ENCODE peak calls at places on chromosomes 16 and 17, in eight cellular contexts. O is MCF 10A; C is lower leg skin; F is type B pancreatic cell; B is adrenal gland; Z is endothelial cell; T is pancreas; U is CD8-positive, alpha-beta T cell. W is an unnamed sample.
A peak's percentile ranks its signal among the peaks of the same experiment; 100 is the strongest.

GRCh38 chr17:67020293-67020766 is 24.0 kb upstream of the CACNG1 start:
- DNase-seq in O (no peak), C (no peak), F (no peak), B (no peak), Z (no peak), T (no peak), U (no peak), W (no peak)

GRCh38 chr16:75550211-75550662 is 5.8 kb downstream of the TMEM231 start:
- DNase-seq in O (peak; percentile 82), C (no peak), F (no peak), B (peak; percentile 32), Z (peak; percentile 75), T (no peak), U (no peak), W (no peak)

GRCh38 chr17:9647014-9647413 is 1.7 kb downstream of the USP43 start:
- DNase-seq in O (no peak), C (peak; percentile 17), F (no peak), B (no peak), Z (no peak), T (peak; percentile 15), U (no peak), W (no peak)

GRCh38 chr16:83813818-83814653 is 6.3 kb downstream of the HSBP1 start:
- DNase-seq in O (peak; percentile 20), C (peak; percentile 82), F (no peak), B (no peak), Z (no peak), T (peak; percentile 66), U (no peak), W (no peak)

GRCh38 chr16:17519041-17519440 is 48.3 kb upstream of the XYLT1 start:
- DNase-seq in O (no peak), C (no peak), F (no peak), B (no peak), Z (no peak), T (no peak), U (no peak), W (no peak)

GRCh38 chr17:65231086-65231485 is 93.9 kb downstream of the RGS9 start:
- DNase-seq in O (no peak), C (no peak), F (no peak), B (no peak), Z (no peak), T (no peak), U (no peak), W (no peak)

GRCh38 chr17:76670020-76670707 is 26.6 kb upstream of the ST6GALNAC1 start:
- DNase-seq in O (peak; percentile 34), C (no peak), F (no peak), B (peak; percentile 23), Z (no peak), T (peak; percentile 72), U (no peak), W (no peak)

GRCh38 chr16:68636064-68636551 is 9.0 kb upstream of the CDH3 start:
- DNase-seq in O (peak; percentile 82), C (no peak), F (no peak), B (no peak), Z (no peak), T (peak; percentile 8), U (no peak), W (no peak)

GRCh38 chr16:22191966-22192260 is 14.2 kb upstream of the EEF2K start:
- DNase-seq in O (no peak), C (no peak), F (no peak), B (peak; percentile 54), Z (no peak), T (no peak), U (no peak), W (no peak)

GRCh38 chr17:15649861-15650391 is 30.4 kb upstream of the FBXW10B start:
- DNase-seq in O (peak; percentile 90), C (peak; percentile 92), F (no peak), B (peak; percentile 63), Z (no peak), T (no peak), U (no peak), W (no peak)

GRCh38 chr17:57823469-57824401 is 26.1 kb downstream of the MRPS23 start:
- DNase-seq in O (peak; percentile 72), C (no peak), F (no peak), B (no peak), Z (no peak), T (no peak), U (no peak), W (no peak)

GRCh38 chr17:8072339-8072726 is 15.2 kb downstream of the ALOX12B start:
- DNase-seq in O (no peak), C (no peak), F (no peak), B (no peak), Z (no peak), T (no peak), U (no peak), W (no peak)

GRCh38 chr17:45837603-45838002 is 7.1 kb upstream of the SPPL2C start:
- DNase-seq in O (no peak), C (no peak), F (no peak), B (no peak), Z (no peak), T (no peak), U (no peak), W (no peak)

GRCh38 chr17:57486416-57486815 is 230.1 kb downstream of the MSI2 start:
- DNase-seq in O (no peak), C (no peak), F (no peak), B (no peak), Z (no peak), T (no peak), U (no peak), W (no peak)

GRCh38 chr16:25135239-25135878 is 23.8 kb downstream of the LCMT1 start:
- DNase-seq in O (peak; percentile 36), C (no peak), F (no peak), B (no peak), Z (no peak), T (no peak), U (no peak), W (no peak)
- TF ChIP-seq CTCF in O (peak; percentile 21), C (no peak), F (no peak), B (no peak), Z (no peak), T (no peak), U (no peak), W (peak; percentile 21)

DNA sequence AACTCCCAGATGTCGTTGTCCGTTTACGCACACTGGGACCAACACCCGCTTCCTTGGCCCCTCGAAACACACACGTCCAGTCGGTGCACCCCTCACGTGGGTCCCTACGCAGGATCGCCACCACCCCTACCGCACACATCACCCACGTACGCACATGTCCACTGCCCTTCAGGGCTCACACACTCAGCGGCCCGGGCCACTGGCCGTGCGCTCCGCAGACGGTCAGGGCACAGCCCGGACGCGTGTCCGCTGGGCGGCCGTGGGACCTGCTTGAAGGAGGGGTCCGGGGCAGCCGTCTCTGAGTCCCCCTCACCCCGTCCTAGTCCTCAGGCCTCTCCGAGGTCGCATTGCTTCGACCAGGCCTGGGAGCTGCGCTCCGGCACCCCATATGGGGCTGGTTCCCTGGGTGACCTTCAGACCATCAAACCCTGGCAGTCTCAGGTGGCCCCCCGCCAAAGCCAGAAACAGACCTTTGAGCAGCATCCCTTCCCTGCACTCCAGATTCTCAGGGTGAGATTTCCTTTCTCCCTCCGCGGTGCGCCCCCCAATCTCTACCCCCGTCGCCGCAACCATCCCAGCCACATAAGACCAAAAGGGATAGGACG is 910 bp upstream of the GPRC5B start:
- DNase-seq in O (no peak), C (peak; percentile 88), F (no peak), B (peak; percentile 30), Z (peak; percentile 26), T (peak; percentile 49), U (peak; percentile 48), W (no peak)
- TF ChIP-seq CTCF in O (no peak), C (no peak), F (no peak), B (no peak), Z (no peak), T (no peak), U (no peak), W (no peak)

GRCh38 chr17:81553018-81553615 is 964 bp upstream of the FAAP100 start:
- DNase-seq in O (peak; percentile 92), C (peak; percentile 94), F (no peak), B (peak; percentile 82), Z (peak; percentile 59), T (peak; percentile 75), U (peak; percentile 83), W (peak; percentile 85)
- TF ChIP-seq CTCF in O (no peak), C (no peak), F (no peak), B (no peak), Z (no peak), T (no peak), U (no peak), W (peak; percentile 27)

DNA sequence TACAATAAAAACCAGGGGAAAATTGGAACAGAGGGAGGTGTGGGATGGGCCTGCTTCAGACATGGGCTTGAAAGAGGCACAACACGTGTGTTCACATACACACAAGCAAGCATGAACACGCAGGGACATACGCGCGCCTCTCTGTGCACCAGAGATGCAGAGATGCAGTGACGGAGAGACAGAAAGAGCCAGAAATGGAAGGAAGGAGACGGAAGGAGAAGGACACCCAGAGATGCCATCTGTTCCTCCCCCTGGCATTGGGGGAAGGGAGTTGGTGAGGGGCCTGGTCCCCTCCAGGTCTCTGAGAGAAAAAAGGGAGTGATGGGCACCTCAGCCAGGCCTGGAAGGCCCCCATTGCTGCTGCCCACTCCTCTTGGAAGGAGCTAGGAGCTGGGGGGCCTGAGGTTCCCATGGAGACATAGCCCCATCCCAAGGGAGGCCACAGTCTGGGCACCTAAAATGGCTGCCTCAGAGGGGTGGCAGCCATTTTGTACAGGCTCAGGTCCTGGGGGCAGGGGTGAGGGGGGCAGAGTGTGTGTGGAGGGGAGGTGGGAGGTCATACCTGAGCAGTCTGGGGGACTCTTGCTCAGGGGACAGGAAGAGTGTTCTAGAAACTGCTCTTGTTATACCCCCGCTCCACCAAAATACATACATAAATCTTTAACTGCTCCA is 3.9 kb upstream of the NEUROD2 start:
- DNase-seq in O (no peak), C (no peak), F (no peak), B (no peak), Z (no peak), T (no peak), U (no peak), W (no peak)
- TF ChIP-seq CTCF in O (no peak), C (no peak), F (no peak), B (no peak), Z (no peak), T (no peak), U (no peak), W (no peak)

GRCh38 chr17:40129498-40129897 is 7.7 kb downstream of the MSL1 start:
- DNase-seq in O (no peak), C (no peak), F (no peak), B (no peak), Z (no peak), T (no peak), U (no peak), W (no peak)
- TF ChIP-seq CTCF in O (no peak), C (no peak), F (peak; percentile 42), B (no peak), Z (no peak), T (no peak), U (no peak), W (no peak)